ENCODE peak calls at places on chromosome 14, in four cellular contexts. W is GM20000, Z is adrenal gland, G is foreskin fibroblast. O is an unnamed sample.

GRCh38 chr14:82451675-82452074 is 918.0 kb upstream of the SEL1L start:
- DNase-seq in W (no peak), Z (no peak), G (no peak), O (no peak)

GRCh38 chr14:80356413-80356812 is 145.1 kb upstream of the DIO2 start:
- DNase-seq in W (no peak), Z (no peak), G (peak), O (peak)

GRCh38 chr14:69238883-69239282 is 21.1 kb upstream of the GALNT16 start:
- DNase-seq in Z (no peak), W (no peak), G (no peak), O (no peak)

GRCh38 chr14:21095430-21096205 is 2.8 kb downstream of the ZNF219 start:
- DNase-seq in G (peak), Z (no peak), W (no peak), O (peak)

GRCh38 chr14:94379291-94380224 is 8.8 kb downstream of the SERPINA1 start:
- DNase-seq in G (no peak), Z (no peak), W (no peak), O (no peak)

GRCh38 chr14:95077380-95077779 is 79.9 kb downstream of the DICER1 start:
- DNase-seq in W (no peak), G (no peak), Z (no peak), O (no peak)

GRCh38 chr14:72598328-72598727 is 295.6 kb downstream of the DPF3 start:
- DNase-seq in W (peak), G (no peak), Z (no peak), O (no peak)

GRCh38 chr14:78921856-78922255 is 751.7 kb downstream of the NRXN3 start:
- DNase-seq in W (no peak), G (peak), Z (no peak), O (peak)

GRCh38 chr14:51653096-51653814 is 1.5 kb downstream of the FRMD6 start:
- DNase-seq in G (peak), W (no peak), Z (no peak), O (peak)

GRCh38 chr14:24937300-24937699 is 112.6 kb downstream of the STXBP6 start:
- DNase-seq in Z (no peak), G (no peak), W (no peak), O (no peak)

GRCh38 chr14:88791629-88792571 is 853 bp downstream of the EML5 start:
- DNase-seq in W (peak), Z (peak), G (peak), O (no peak)

GRCh38 chr14:88790501-88791251 is 2.1 kb downstream of the EML5 start:
- DNase-seq in W (no peak), G (no peak), Z (no peak), O (no peak)

GRCh38 chr14:88791252-88791621 is 1.5 kb downstream of the EML5 start:
- DNase-seq in W (no peak), Z (no peak), G (peak), O (no peak)

GRCh38 chr14:88793259-88793625 is 489 bp upstream of the EML5 start:
- DNase-seq in W (no peak), Z (peak), G (no peak), O (no peak)

GRCh38 chr14:88792572-88793258 is at the start of gene EML5:
- DNase-seq in G (peak), Z (peak), W (peak), O (peak)
- TF ChIP-seq CTCF in G (peak), Z (peak), W (no peak), O (peak)

GRCh38 chr14:64761441-64762043 is 57.3 kb downstream of the PLEKHG3 start:
- DNase-seq in G (peak), Z (no peak), W (no peak), O (no peak)
- TF ChIP-seq CTCF in G (no peak), Z (no peak), W (no peak), O (peak)

GRCh38 chr14:58297762-58298476 is 436 bp upstream of the ARID4A start:
- DNase-seq in W (peak), Z (peak), G (peak), O (peak)
- TF ChIP-seq CTCF in W (no peak), Z (no peak), G (no peak), O (no peak)

GRCh38 chr14:52950898-52951729 is at the start of gene FERMT2:
- DNase-seq in G (peak), Z (peak), W (peak), O (peak)

GRCh38 chr14:52949249-52949648 is 1.6 kb downstream of the FERMT2 start:
- DNase-seq in Z (no peak), G (no peak), W (no peak), O (no peak)

GRCh38 chr14:52951730-52952481 is 1.1 kb upstream of the FERMT2 start:
- DNase-seq in G (peak), W (peak), Z (peak), O (peak)

GRCh38 chr14:52949711-52950409 is 990 bp downstream of the FERMT2 start:
- DNase-seq in G (peak), W (peak), Z (no peak), O (peak)

GRCh38 chr14:52950410-52950897 is 396 bp downstream of the FERMT2 start:
- DNase-seq in G (peak), W (peak), Z (peak), O (peak)
- TF ChIP-seq CTCF in G (no peak), W (no peak), Z (no peak), O (no peak)

GRCh38 chr14:100027771-100028490 is 37.3 kb upstream of the EVL start:
- DNase-seq in W (no peak), G (no peak), Z (no peak), O (no peak)

GRCh38 chr14:100022772-100023451 is 42.3 kb upstream of the EVL start:
- DNase-seq in W (peak), G (peak), Z (no peak), O (peak)

GRCh38 chr14:100028990-100029677 is 36.1 kb upstream of the EVL start:
- DNase-seq in G (peak), W (no peak), Z (no peak), O (no peak)

GRCh38 chr14:100020623-100021022 is 44.6 kb upstream of the EVL start:
- DNase-seq in G (no peak), W (no peak), Z (no peak), O (no peak)

GRCh38 chr14:100025111-100025510 is 40.1 kb upstream of the EVL start:
- DNase-seq in G (peak), Z (no peak), W (peak), O (peak)
- TF ChIP-seq CTCF in G (peak), Z (no peak), W (peak), O (peak)